ENCODE peak calls at places on chromosomes 12 and 14, in five cellular contexts. One of them, this sample, is unnamed.

GRCh38 chr14:99217066-99217465 is 54.9 kb downstream of the BCL11B start:
- DNase-seq in COR-L47: no peak
- DNase-seq in Caki2: no peak
- DNase-seq in effector memory CD8-positive, alpha-beta T cell: no peak
- DNase-seq in HTR-8/SVneo: no peak
- DNase-seq in this sample: no peak

GRCh38 chr14:89422181-89422951 is 5.3 kb upstream of the FOXN3 start:
- DNase-seq in COR-L47: no peak
- DNase-seq in Caki2: no peak
- DNase-seq in effector memory CD8-positive, alpha-beta T cell: no peak
- DNase-seq in HTR-8/SVneo: no peak
- DNase-seq in this sample: peak

GRCh38 chr14:51294951-51295350 is 54.9 kb downstream of the TMX1 start:
- DNase-seq in COR-L47: no peak
- DNase-seq in Caki2: no peak
- DNase-seq in effector memory CD8-positive, alpha-beta T cell: no peak
- DNase-seq in HTR-8/SVneo: no peak
- DNase-seq in this sample: no peak

GRCh38 chr12:108568653-108569154 is 6.3 kb downstream of the ISCU start:
- DNase-seq in COR-L47: no peak
- DNase-seq in Caki2: no peak
- DNase-seq in effector memory CD8-positive, alpha-beta T cell: peak
- DNase-seq in HTR-8/SVneo: no peak
- DNase-seq in this sample: peak

GRCh38 chr12:89098390-89099102 is 253.8 kb downstream of the DUSP6 start:
- DNase-seq in COR-L47: no peak
- DNase-seq in Caki2: no peak
- DNase-seq in effector memory CD8-positive, alpha-beta T cell: no peak
- DNase-seq in HTR-8/SVneo: no peak
- DNase-seq in this sample: no peak

GRCh38 chr12:44245932-44246331 is 410.1 kb downstream of the TMEM117 start:
- DNase-seq in COR-L47: no peak
- DNase-seq in Caki2: no peak
- DNase-seq in effector memory CD8-positive, alpha-beta T cell: no peak
- DNase-seq in HTR-8/SVneo: no peak
- DNase-seq in this sample: no peak

GRCh38 chr12:28645891-28646290 is 455.6 kb downstream of the CCDC91 start:
- DNase-seq in COR-L47: no peak
- DNase-seq in Caki2: no peak
- DNase-seq in effector memory CD8-positive, alpha-beta T cell: no peak
- DNase-seq in HTR-8/SVneo: no peak
- DNase-seq in this sample: no peak

GRCh38 chr14:29648045-29648444 is 279.6 kb downstream of the PRKD1 start:
- DNase-seq in COR-L47: no peak
- DNase-seq in Caki2: no peak
- DNase-seq in effector memory CD8-positive, alpha-beta T cell: no peak
- DNase-seq in HTR-8/SVneo: no peak
- DNase-seq in this sample: no peak

GRCh38 chr12:88188180-88188579 is 46.1 kb downstream of the TMTC3 start:
- DNase-seq in COR-L47: no peak
- DNase-seq in Caki2: no peak
- DNase-seq in effector memory CD8-positive, alpha-beta T cell: no peak
- DNase-seq in HTR-8/SVneo: peak
- DNase-seq in this sample: no peak

GRCh38 chr12:42426733-42427132 is 100.8 kb downstream of the PPHLN1 start:
- DNase-seq in COR-L47: no peak
- DNase-seq in Caki2: peak
- DNase-seq in effector memory CD8-positive, alpha-beta T cell: no peak
- DNase-seq in HTR-8/SVneo: peak
- DNase-seq in this sample: no peak

GRCh38 chr14:105879867-105880561 is 353.6 kb downstream of the TMEM121 start:
- DNase-seq in COR-L47: peak
- DNase-seq in Caki2: no peak
- DNase-seq in effector memory CD8-positive, alpha-beta T cell: no peak
- DNase-seq in HTR-8/SVneo: no peak
- DNase-seq in this sample: no peak

GRCh38 chr12:51307655-51308593 is 16.1 kb downstream of the BIN2 start:
- DNase-seq in COR-L47: no peak
- DNase-seq in Caki2: peak
- DNase-seq in effector memory CD8-positive, alpha-beta T cell: no peak
- DNase-seq in HTR-8/SVneo: peak
- DNase-seq in this sample: no peak

GRCh38 chr12:88566430-88566829 is 13.8 kb downstream of the KITLG start:
- DNase-seq in COR-L47: no peak
- DNase-seq in Caki2: no peak
- DNase-seq in effector memory CD8-positive, alpha-beta T cell: no peak
- DNase-seq in HTR-8/SVneo: no peak
- DNase-seq in this sample: no peak

GRCh38 chr14:74348735-74349463 is 628 bp downstream of the VRTN start:
- DNase-seq in COR-L47: no peak
- DNase-seq in Caki2: no peak
- DNase-seq in effector memory CD8-positive, alpha-beta T cell: no peak
- DNase-seq in HTR-8/SVneo: no peak
- DNase-seq in this sample: no peak

GRCh38 chr12:23197266-23197665 is 572.3 kb downstream of the ETNK1 start:
- DNase-seq in COR-L47: no peak
- DNase-seq in Caki2: no peak
- DNase-seq in effector memory CD8-positive, alpha-beta T cell: no peak
- DNase-seq in HTR-8/SVneo: no peak
- DNase-seq in this sample: no peak

GRCh38 chr12:52949413-52950331 is 754 bp downstream of the KRT18 start:
- DNase-seq in COR-L47: peak
- DNase-seq in Caki2: peak
- DNase-seq in effector memory CD8-positive, alpha-beta T cell: no peak
- DNase-seq in HTR-8/SVneo: peak
- DNase-seq in this sample: no peak

GRCh38 chr12:24937553-24938244 is 11.2 kb downstream of the BCAT1 start:
- DNase-seq in COR-L47: no peak
- DNase-seq in Caki2: no peak
- DNase-seq in effector memory CD8-positive, alpha-beta T cell: no peak
- DNase-seq in HTR-8/SVneo: no peak
- DNase-seq in this sample: no peak

GRCh38 chr12:3341594-3341993 is 149.4 kb upstream of the PRMT8 start:
- DNase-seq in COR-L47: no peak
- DNase-seq in Caki2: no peak
- DNase-seq in effector memory CD8-positive, alpha-beta T cell: no peak
- DNase-seq in HTR-8/SVneo: no peak
- DNase-seq in this sample: no peak